ENCODE peak calls at places on chromosome 5, in six cellular contexts. D, L, H, M, R and B are unnamed samples.

GRCh38 chr5:18270635-18271338 is 636.5 kb downstream of the TAF11L14 start:
- DNase-seq in D (no peak), L (no peak), H (no peak), M (peak; percentile 76), R (no peak), B (no peak)

GRCh38 chr5:139861889-139862207 is 66.2 kb downstream of the PSD2 start:
- DNase-seq in D (no peak), L (no peak), H (no peak), M (no peak), R (no peak), B (no peak)

GRCh38 chr5:78050888-78051287 is 243.6 kb downstream of the AP3B1 start:
- DNase-seq in D (no peak), L (peak; percentile 68), H (peak; percentile 52), M (peak; percentile 2), R (no peak), B (no peak)

GRCh38 chr5:166845044-166845443 is 1446.4 kb upstream of the WWC1 start:
- DNase-seq in D (no peak), L (peak; percentile 0), H (peak; percentile 17), M (peak; percentile 0), R (no peak), B (no peak)

GRCh38 chr5:32465076-32465475 is 20.5 kb upstream of the ZFR start:
- DNase-seq in D (no peak), L (no peak), H (no peak), M (no peak), R (no peak), B (no peak)

GRCh38 chr5:175887463-175887862 is 16.1 kb downstream of the CPLX2 start:
- DNase-seq in D (no peak), L (no peak), H (no peak), M (no peak), R (no peak), B (no peak)

GRCh38 chr5:64502181-64502580 is 3.6 kb upstream of the RGS7BP start:
- DNase-seq in D (no peak), L (no peak), H (no peak), M (no peak), R (no peak), B (no peak)

GRCh38 chr5:142938201-142938600 is 168.0 kb downstream of the ARHGAP26 start:
- DNase-seq in D (no peak), L (no peak), H (no peak), M (no peak), R (no peak), B (no peak)

GRCh38 chr5:43581398-43581797 is 21.6 kb upstream of the NNT start:
- DNase-seq in D (no peak), L (no peak), H (no peak), M (no peak), R (no peak), B (no peak)

GRCh38 chr5:75526065-75526464 is 14.4 kb downstream of the POLK start:
- DNase-seq in D (no peak), L (no peak), H (no peak), M (no peak), R (no peak), B (no peak)

GRCh38 chr5:116536279-116537161 is 38.1 kb downstream of the SEMA6A start:
- DNase-seq in D (no peak), L (no peak), H (no peak), M (no peak), R (no peak), B (no peak)

GRCh38 chr5:143564417-143564816 is 160.9 kb upstream of the NR3C1 start:
- DNase-seq in D (no peak), L (no peak), H (no peak), M (no peak), R (no peak), B (no peak)

GRCh38 chr5:15499528-15500325 is at the start of gene FBXL7:
- DNase-seq in D (no peak), L (peak; percentile 60), H (peak; percentile 94), M (peak; percentile 52), R (no peak), B (no peak)

GRCh38 chr5:14958196-14958595 is 86.6 kb upstream of the ANKH start:
- DNase-seq in D (no peak), L (peak; percentile 36), H (peak; percentile 58), M (peak; percentile 56), R (no peak), B (no peak)

GRCh38 chr5:166823360-166823759 is 1468.1 kb upstream of the WWC1 start:
- DNase-seq in D (no peak), L (no peak), H (no peak), M (no peak), R (no peak), B (no peak)

GRCh38 chr5:150136290-150136689 is 19.4 kb downstream of the PDGFRB start:
- DNase-seq in D (no peak), L (no peak), H (no peak), M (no peak), R (no peak), B (no peak)

GRCh38 chr5:74529101-74529500 is 111.4 kb downstream of the ENC1 start:
- DNase-seq in D (no peak), L (peak; percentile 85), H (no peak), M (no peak), R (no peak), B (no peak)

GRCh38 chr5:116494784-116495480 is 79.7 kb downstream of the SEMA6A start:
- DNase-seq in D (no peak), L (no peak), H (no peak), M (no peak), R (no peak), B (no peak)

GRCh38 chr5:151706906-151707305 is 20.2 kb upstream of the SPARC start:
- DNase-seq in D (no peak), L (peak; percentile 72), H (peak; percentile 72), M (peak; percentile 75), R (no peak), B (peak; percentile 63)

GRCh38 chr5:15995206-15996052 is 184.2 kb downstream of the MARCHF11 start:
- DNase-seq in D (no peak), L (peak; percentile 21), H (peak; percentile 52), M (peak; percentile 23), R (no peak), B (no peak)

GRCh38 chr5:76175051-76175666 is 92.0 kb downstream of the SV2C start:
- DNase-seq in D (peak; percentile 46), L (peak; percentile 6), H (peak; percentile 56), M (peak; percentile 34), R (no peak), B (peak; percentile 17)

GRCh38 chr5:141766152-141766551 is 84.1 kb upstream of the ARAP3 start:
- DNase-seq in D (no peak), L (no peak), H (no peak), M (no peak), R (no peak), B (no peak)

GRCh38 chr5:55993628-55994501 is 898 bp downstream of the IL6ST start:
- DNase-seq in D (no peak), L (no peak), H (peak; percentile 46), M (no peak), R (peak; percentile 68), B (no peak)

GRCh38 chr5:161645264-161645663 is 40.3 kb upstream of the GABRA6 start:
- DNase-seq in D (no peak), L (no peak), H (no peak), M (no peak), R (no peak), B (no peak)
- TF ChIP-seq EZH2 in D (no peak), L (no peak), H (no peak), M (no peak), R (no peak), B (no peak)

GRCh38 chr5:1155191-1156032 is 43.5 kb upstream of the SLC12A7 start:
- DNase-seq in D (no peak), L (no peak), H (no peak), M (no peak), R (no peak), B (no peak)
- TF ChIP-seq EZH2 in D (no peak), L (no peak), H (no peak), M (no peak), R (no peak), B (peak; percentile 32)

GRCh38 chr5:122311400-122311887 is 593 bp upstream of the SNCAIP start:
- DNase-seq in D (no peak), L (no peak), H (peak; percentile 23), M (no peak), R (no peak), B (no peak)
- TF ChIP-seq EZH2 in D (no peak), L (no peak), H (no peak), M (no peak), R (no peak), B (no peak)

GRCh38 chr5:31280210-31280609 is 86.7 kb downstream of the CDH6 start:
- DNase-seq in D (no peak), L (peak; percentile 67), H (no peak), M (peak; percentile 4), R (no peak), B (no peak)

GRCh38 chr5:31283326-31283725 is 89.8 kb downstream of the CDH6 start:
- DNase-seq in D (no peak), L (peak; percentile 47), H (no peak), M (no peak), R (no peak), B (no peak)

GRCh38 chr5:31285025-31285424 is 91.5 kb downstream of the CDH6 start:
- DNase-seq in D (no peak), L (no peak), H (no peak), M (no peak), R (no peak), B (no peak)
- TF ChIP-seq EZH2 in D (no peak), L (no peak), H (no peak), M (no peak), R (no peak), B (no peak)

DNA sequence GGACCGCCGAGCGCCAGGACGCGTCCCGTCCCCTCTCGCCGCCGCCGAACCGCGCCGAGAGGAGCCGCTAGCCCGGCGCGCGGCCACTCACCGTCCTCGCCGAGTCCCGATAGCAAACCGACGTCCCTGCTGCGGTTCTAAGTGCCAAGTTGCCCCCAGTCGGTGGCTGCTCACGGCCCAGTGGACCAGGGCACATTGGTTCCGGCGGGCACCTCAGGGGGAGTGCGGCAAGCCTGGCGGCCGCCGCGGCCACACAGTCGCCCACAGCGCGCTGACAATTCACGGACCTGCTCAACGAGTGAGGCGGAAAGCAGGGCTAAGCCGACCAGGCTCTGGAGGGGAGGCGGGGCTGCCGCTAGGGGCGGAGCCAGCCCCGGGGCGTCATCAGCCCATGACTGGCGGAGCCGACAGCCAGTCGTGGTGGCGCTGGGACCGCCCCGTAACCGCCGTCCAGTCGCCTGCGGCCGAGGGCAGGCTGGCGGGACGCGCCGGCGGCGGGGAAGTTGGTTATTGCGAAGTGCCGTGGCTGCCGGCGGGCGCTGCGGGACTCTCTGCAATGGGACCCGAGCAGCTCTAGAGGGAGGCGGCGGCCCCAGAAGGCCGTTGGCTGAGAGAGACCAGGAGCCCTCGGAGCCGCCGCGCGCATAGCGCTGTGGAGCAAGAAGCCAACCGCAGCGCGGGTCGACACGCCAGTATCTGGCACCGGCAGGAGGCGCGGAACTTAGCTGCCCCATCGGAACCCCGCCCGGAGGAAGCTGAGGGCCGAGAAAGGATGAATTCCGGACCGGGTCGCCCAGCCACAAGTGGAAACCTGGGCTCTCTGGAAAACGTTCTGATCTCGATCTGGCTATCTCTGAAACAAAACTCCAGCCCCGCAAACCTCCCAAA is at the start of gene MARCHF3:
- DNase-seq in D (peak; percentile 85), L (peak; percentile 89), H (peak; percentile 98), M (peak; percentile 96), R (peak; percentile 87), B (peak; percentile 35)
- TF ChIP-seq EZH2 in D (no peak), L (no peak), H (no peak), M (no peak), R (no peak), B (peak; percentile 43)